ENCODE peak calls at places on chromosomes 2 and 18, in nine cellular contexts. M, K, N, D, F, R, U, C and E are unnamed samples.

GRCh38 chr2:128736689-128737545 is 418.2 kb upstream of the HS6ST1 start:
- DNase-seq in M (peak; percentile 82), K (peak; percentile 75), N (peak; percentile 92), D (peak; percentile 68), F (peak; percentile 12), R (peak; percentile 75), U (peak; percentile 85), C (peak; percentile 41), E (peak; percentile 11)

GRCh38 chr2:223041527-223042109 is 10.4 kb upstream of the KCNE4 start:
- DNase-seq in M (peak; percentile 96), K (peak; percentile 84), N (no peak), D (peak; percentile 74), F (peak; percentile 30), R (peak; percentile 96), U (no peak), C (no peak), E (peak; percentile 83)

GRCh38 chr2:230226090-230226551 is 585 bp downstream of the SP140 start:
- DNase-seq in M (no peak), K (no peak), N (no peak), D (no peak), F (no peak), R (no peak), U (no peak), C (no peak), E (no peak)

GRCh38 chr2:66866331-66867037 is 431.6 kb downstream of the MEIS1 start:
- DNase-seq in M (peak; percentile 34), K (no peak), N (no peak), D (no peak), F (no peak), R (no peak), U (no peak), C (no peak), E (no peak)

GRCh38 chr2:229129738-229130371 is 141.2 kb downstream of the PID1 start:
- DNase-seq in M (peak; percentile 16), K (no peak), N (no peak), D (no peak), F (no peak), R (peak; percentile 52), U (no peak), C (no peak), E (no peak)

GRCh38 chr2:75431757-75432156 is 129.0 kb downstream of the EVA1A start:
- DNase-seq in M (no peak), K (no peak), N (peak; percentile 40), D (no peak), F (no peak), R (no peak), U (no peak), C (no peak), E (no peak)

GRCh38 chr18:11407900-11408299 is 201.5 kb upstream of the SLC35G4 start:
- DNase-seq in M (peak; percentile 79), K (no peak), N (no peak), D (no peak), F (no peak), R (peak; percentile 11), U (no peak), C (no peak), E (peak; percentile 32)

GRCh38 chr18:57801379-57802165 is 1.5 kb downstream of the ATP8B1 start:
- DNase-seq in M (peak; percentile 27), K (no peak), N (no peak), D (no peak), F (no peak), R (no peak), U (no peak), C (no peak), E (no peak)

GRCh38 chr2:100256416-100256815 is 65.9 kb downstream of the LONRF2 start:
- DNase-seq in M (no peak), K (peak; percentile 23), N (peak; percentile 54), D (no peak), F (no peak), R (no peak), U (no peak), C (no peak), E (no peak)

GRCh38 chr2:102149243-102149642 is 6.7 kb downstream of the IL1R1 start:
- DNase-seq in M (no peak), K (no peak), N (no peak), D (no peak), F (no peak), R (no peak), U (no peak), C (no peak), E (no peak)

GRCh38 chr18:50726960-50727589 is 92.7 kb downstream of the MRO start:
- DNase-seq in M (no peak), K (no peak), N (no peak), D (no peak), F (no peak), R (no peak), U (no peak), C (no peak), E (no peak)

GRCh38 chr18:62713651-62714247 is 1.6 kb upstream of the PHLPP1 start:
- DNase-seq in M (no peak), K (no peak), N (peak; percentile 75), D (no peak), F (no peak), R (no peak), U (no peak), C (no peak), E (no peak)

GRCh38 chr18:26549486-26550435 is 1.4 kb upstream of the KCTD1 start:
- DNase-seq in M (peak; percentile 88), K (peak; percentile 57), N (peak; percentile 73), D (peak; percentile 59), F (no peak), R (peak; percentile 57), U (peak; percentile 71), C (peak; percentile 12), E (peak; percentile 47)

GRCh38 chr2:184620367-184620766 is 22.0 kb downstream of the ZNF804A start:
- DNase-seq in M (peak; percentile 20), K (no peak), N (no peak), D (no peak), F (no peak), R (peak; percentile 45), U (no peak), C (no peak), E (no peak)

GRCh38 chr2:210215120-210215519 is 10.1 kb downstream of the ACADL start:
- DNase-seq in M (no peak), K (no peak), N (no peak), D (no peak), F (no peak), R (no peak), U (no peak), C (no peak), E (no peak)

GRCh38 chr18:25425030-25425429 is 73.1 kb upstream of the ZNF521 start:
- DNase-seq in M (peak; percentile 2), K (no peak), N (no peak), D (no peak), F (no peak), R (no peak), U (no peak), C (no peak), E (no peak)

GRCh38 chr2:48129256-48129950 is 223.1 kb upstream of the FBXO11 start:
- DNase-seq in M (no peak), K (no peak), N (no peak), D (no peak), F (no peak), R (peak; percentile 23), U (no peak), C (no peak), E (no peak)

GRCh38 chr2:120817136-120817955 is 81.7 kb downstream of the GLI2 start:
- DNase-seq in M (no peak), K (no peak), N (peak; percentile 71), D (no peak), F (no peak), R (no peak), U (no peak), C (no peak), E (no peak)

GRCh38 chr2:218755567-218756404 is 26.2 kb upstream of the CYP27A1 start:
- DNase-seq in M (no peak), K (no peak), N (no peak), D (no peak), F (no peak), R (no peak), U (no peak), C (peak; percentile 100), E (no peak)

GRCh38 chr18:70337139-70337972 is 48.5 kb downstream of the SOCS6 start:
- DNase-seq in M (peak; percentile 92), K (peak; percentile 21), N (no peak), D (no peak), F (peak; percentile 43), R (peak; percentile 88), U (no peak), C (peak; percentile 81), E (peak; percentile 56)

GRCh38 chr2:24351981-24352380 is 8.4 kb downstream of the ITSN2 start:
- DNase-seq in M (no peak), K (no peak), N (no peak), D (no peak), F (no peak), R (no peak), U (no peak), C (no peak), E (no peak)
- TF ChIP-seq CTCF in M (no peak), K (peak; percentile 40), N (no peak), D (no peak), F (no peak), R (no peak), U (peak; percentile 10), C (no peak), E (no peak)

DNA sequence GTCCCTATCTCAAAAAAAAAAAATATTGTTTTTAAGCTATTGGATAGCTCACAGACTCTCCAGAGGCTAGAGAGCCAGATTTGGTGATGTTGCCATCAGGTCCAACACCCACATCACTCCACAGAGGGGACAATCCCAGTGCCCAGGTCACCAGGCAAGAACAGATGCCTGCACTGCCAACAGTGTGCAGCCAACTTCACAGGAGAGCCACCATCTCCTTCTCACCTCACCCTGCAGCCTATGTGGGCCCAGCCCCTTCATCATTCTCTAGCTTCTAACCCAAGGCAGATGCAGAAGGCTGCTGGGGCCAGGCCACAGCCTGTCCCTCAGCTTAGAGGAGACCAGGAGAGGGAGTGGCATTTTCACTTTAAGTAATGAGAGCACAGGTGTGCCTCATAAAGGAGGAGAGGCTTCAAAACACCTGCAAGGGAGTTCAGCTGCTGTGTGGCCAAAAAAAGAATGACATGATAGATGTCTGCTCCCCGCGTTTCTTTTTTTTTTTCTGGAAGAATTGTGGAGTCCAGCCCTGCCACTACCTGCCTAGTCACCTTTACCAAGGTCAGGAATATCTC is 98.0 kb upstream of the ZSWIM2 start:
- DNase-seq in M (no peak), K (no peak), N (no peak), D (no peak), F (no peak), R (no peak), U (no peak), C (no peak), E (no peak)
- H3K4me3 ChIP-seq in M (no peak overlapping the region), K (no peak overlapping the region), N (no peak overlapping the region), D (no peak overlapping the region), F (no peak overlapping the region), R (no peak overlapping the region), U (no peak overlapping the region), C (no peak overlapping the region), E (no peak overlapping the region)

DNA sequence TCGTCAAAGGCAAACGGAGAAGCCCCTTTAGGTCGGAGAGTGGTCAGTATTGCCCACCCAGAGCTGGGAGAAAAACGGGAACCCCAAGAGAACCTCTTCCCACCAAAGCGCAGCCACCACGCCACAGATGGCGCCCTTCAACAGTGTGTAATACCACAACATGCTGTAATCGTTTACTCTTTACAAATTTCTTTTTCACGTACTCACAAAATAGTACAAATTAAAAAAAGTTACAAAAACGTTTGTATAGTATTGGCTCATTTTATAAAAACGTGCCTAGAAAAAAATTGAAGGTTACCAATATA is 811 bp upstream of the NFE2L2 start:
- DNase-seq in M (peak; percentile 77), K (peak; percentile 47), N (no peak), D (no peak), F (no peak), R (peak; percentile 68), U (no peak), C (no peak), E (no peak)
- TF ChIP-seq CTCF in M (peak; percentile 36), K (peak; percentile 32), N (peak; percentile 37), D (peak; percentile 36), F (peak; percentile 71), R (peak; percentile 38), U (peak; percentile 51), C (peak; percentile 64), E (no peak)

GRCh38 chr2:20594957-20595356 is 55.9 kb downstream of the HS1BP3 start:
- DNase-seq in M (no peak), K (no peak), N (peak; percentile 65), D (peak; percentile 10), F (no peak), R (no peak), U (peak; percentile 29), C (no peak), E (no peak)
- H3K4me3 ChIP-seq in M (no peak overlapping the region), K (no peak overlapping the region), N (no peak overlapping the region), D (no peak overlapping the region), F (no peak overlapping the region), R (no peak overlapping the region), U (no peak overlapping the region), C (no peak overlapping the region), E (no peak overlapping the region)